ENCODE peak calls at places on chromosomes 16 and 17, in four cellular contexts. T is H9, B is trophoblast cell, N is mesenchymal stem cell. O is an unnamed sample.
A peak's percentile ranks its signal among the peaks of the same experiment; 100 is the strongest.

GRCh38 chr17:49618112-49618611 is 42.5 kb downstream of the NXPH3 start:
- DNase-seq in T (no peak), B (no peak), N (no peak), O (no peak)

GRCh38 chr17:9406046-9406631 is 169.5 kb downstream of the STX8 start:
- DNase-seq in T (no peak), B (no peak), N (peak; percentile 41), O (no peak)

GRCh38 chr16:87499189-87499486 is 6.3 kb upstream of the ZCCHC14 start:
- DNase-seq in T (no peak), B (no peak), N (peak; percentile 59), O (no peak)

GRCh38 chr16:2480948-2481347 is 6.0 kb downstream of the TBC1D24 start:
- DNase-seq in T (no peak), B (no peak), N (no peak), O (no peak)

GRCh38 chr17:28426081-28426519 is 20.1 kb upstream of the SLC46A1 start:
- DNase-seq in T (peak; percentile 83), B (peak; percentile 41), N (peak; percentile 20), O (no peak)

GRCh38 chr16:27330542-27330941 is 16.8 kb downstream of the IL4R start:
- DNase-seq in T (no peak), B (no peak), N (peak; percentile 99), O (no peak)

GRCh38 chr17:77724876-77725615 is 233.5 kb upstream of the TNRC6C start:
- DNase-seq in T (peak; percentile 35), B (no peak), N (no peak), O (no peak)

GRCh38 chr17:78960945-78961344 is 18.8 kb downstream of the LGALS3BP start:
- DNase-seq in T (no peak), B (peak; percentile 79), N (no peak), O (no peak)

GRCh38 chr16:85235988-85236831 is 123.9 kb upstream of the CIBAR2 start:
- DNase-seq in T (no peak), B (no peak), N (peak; percentile 67), O (no peak)

GRCh38 chr17:48048321-48049140 is at the start of gene NFE2L1:
- DNase-seq in T (peak; percentile 95), B (peak; percentile 71), N (peak; percentile 95), O (no peak)

GRCh38 chr17:75267403-75268232 is 3.4 kb downstream of the MIF4GD start:
- DNase-seq in T (peak; percentile 93), B (peak; percentile 58), N (no peak), O (no peak)

GRCh38 chr17:49573510-49574282 is 2.0 kb upstream of the NXPH3 start:
- DNase-seq in T (no peak), B (no peak), N (no peak), O (no peak)

GRCh38 chr17:57948169-57948554 is 7.0 kb downstream of the CUEDC1 start:
- DNase-seq in T (no peak), B (no peak), N (peak; percentile 43), O (no peak)

GRCh38 chr16:47732122-47732805 is 271.1 kb downstream of the PHKB start:
- DNase-seq in T (no peak), B (no peak), N (peak; percentile 85), O (no peak)

GRCh38 chr16:97822-98221 is 19.8 kb downstream of the MPG start:
- DNase-seq in T (no peak), B (peak; percentile 68), N (no peak), O (no peak)

GRCh38 chr17:34703533-34703932 is 124.2 kb downstream of the TMEM132E start:
- DNase-seq in T (peak; percentile 76), B (peak; percentile 66), N (peak; percentile 3), O (peak; percentile 86)

GRCh38 chr16:86222965-86223551 is 287.3 kb upstream of the FOXF1 start:
- DNase-seq in T (no peak), B (no peak), N (peak; percentile 97), O (no peak)

GRCh38 chr16:88347656-88348376 is 34.9 kb upstream of the ZNF469 start:
- DNase-seq in T (no peak), B (no peak), N (no peak), O (no peak)

GRCh38 chr17:80983545-80983944 is 8.1 kb upstream of the CHMP6 start:
- DNase-seq in T (no peak), B (no peak), N (no peak), O (no peak)

GRCh38 chr16:11067266-11067665 is 122.9 kb downstream of the CLEC16A start:
- DNase-seq in T (no peak), B (no peak), N (no peak), O (no peak)

GRCh38 chr17:80663783-80664206 is 119.2 kb downstream of the RPTOR start:
- DNase-seq in T (no peak), B (no peak), N (peak; percentile 91), O (no peak)

GRCh38 chr17:68840073-68840472 is 115.1 kb downstream of the ABCA8 start:
- DNase-seq in T (no peak), B (no peak), N (no peak), O (no peak)

GRCh38 chr17:40355804-40356758 is 8.5 kb downstream of the GJD3 start:
- DNase-seq in T (no peak), B (no peak), N (no peak), O (no peak)

GRCh38 chr17:55722742-55723487 is at the start of gene TMEM100:
- DNase-seq in T (no peak), B (peak; percentile 12), N (peak; percentile 93), O (no peak)

GRCh38 chr16:13077816-13078215 is 176.4 kb downstream of the SHISA9 start:
- DNase-seq in T (no peak), B (no peak), N (no peak), O (no peak)

GRCh38 chr16:64771273-64771672 is 350.6 kb downstream of the CDH11 start:
- DNase-seq in T (no peak), B (no peak), N (no peak), O (no peak)

GRCh38 chr16:3857189-3858013 is 23.1 kb downstream of the CREBBP start:
- DNase-seq in T (no peak), B (peak; percentile 60), N (peak; percentile 88), O (no peak)

GRCh38 chr16:12906271-12906670 is 4.9 kb downstream of the SHISA9 start:
- DNase-seq in T (no peak), B (no peak), N (no peak), O (no peak)

GRCh38 chr17:56593741-56594527 is 435 bp downstream of the NOG start:
- DNase-seq in T (peak; percentile 79), B (peak; percentile 74), N (peak; percentile 83), O (no peak)

GRCh38 chr17:82204831-82205719 is 7.6 kb downstream of the CCDC57 start:
- DNase-seq in T (no peak), B (peak; percentile 65), N (peak; percentile 84), O (no peak)

GRCh38 chr17:21525464-21526130 is 149.4 kb downstream of the KCNJ12 start:
- DNase-seq in T (no peak), B (no peak), N (no peak), O (no peak)

GRCh38 chr16:83878838-83879237 is 20.1 kb upstream of the MLYCD start:
- DNase-seq in T (no peak), B (peak; percentile 72), N (peak; percentile 67), O (no peak)

GRCh38 chr16:67248401-67249177 is at the start of gene SLC9A5:
- DNase-seq in T (peak; percentile 61), B (peak; percentile 5), N (peak; percentile 41), O (no peak)

GRCh38 chr17:10121971-10122707 is 76.3 kb downstream of the GAS7 start:
- DNase-seq in T (no peak), B (no peak), N (no peak), O (no peak)

GRCh38 chr17:82859431-82860403 is 19.9 kb upstream of the ZNF750 start:
- DNase-seq in T (no peak), B (peak; percentile 82), N (peak; percentile 86), O (no peak)

GRCh38 chr17:82351713-82352488 is 7.1 kb upstream of the TEX19 start:
- DNase-seq in T (peak; percentile 96), B (peak; percentile 95), N (peak; percentile 86), O (peak; percentile 93)

GRCh38 chr17:17140590-17140980 is 65.5 kb downstream of the PLD6 start:
- DNase-seq in T (no peak), B (no peak), N (peak; percentile 75), O (no peak)

GRCh38 chr16:69930117-69930776 is 20.9 kb upstream of the CLEC18A start:
- DNase-seq in T (peak; percentile 79), B (peak; percentile 87), N (peak; percentile 66), O (peak; percentile 65)

GRCh38 chr17:31130286-31131224 is 35.8 kb downstream of the NF1 start:
- DNase-seq in T (peak; percentile 41), B (no peak), N (no peak), O (no peak)

GRCh38 chr17:32927201-32927723 is 691 bp upstream of the TMEM98 start:
- DNase-seq in T (no peak), B (no peak), N (peak; percentile 42), O (no peak)

GRCh38 chr17:19487009-19487600 is 46.5 kb upstream of the SLC47A1 start:
- DNase-seq in T (no peak), B (no peak), N (no peak), O (no peak)
- H2BK12ac ChIP-seq in T (no peak overlapping the region), B (peak overlapping the region; percentile 21), N (no peak overlapping the region), O (no peak overlapping the region)

GRCh38 chr17:44066204-44066930 is at the start of gene LSM12:
- DNase-seq in T (peak; percentile 95), B (peak; percentile 96), N (peak; percentile 91), O (peak; percentile 90)

GRCh38 chr17:44063704-44064639 is 2.5 kb downstream of the LSM12 start:
- DNase-seq in T (no peak), B (no peak), N (no peak), O (no peak)

GRCh38 chr17:44067547-44067945 is 1.1 kb upstream of the LSM12 start:
- DNase-seq in T (no peak), B (no peak), N (no peak), O (no peak)

GRCh38 chr17:44062871-44063270 is 3.6 kb downstream of the LSM12 start:
- DNase-seq in T (no peak), B (no peak), N (no peak), O (no peak)

DNA sequence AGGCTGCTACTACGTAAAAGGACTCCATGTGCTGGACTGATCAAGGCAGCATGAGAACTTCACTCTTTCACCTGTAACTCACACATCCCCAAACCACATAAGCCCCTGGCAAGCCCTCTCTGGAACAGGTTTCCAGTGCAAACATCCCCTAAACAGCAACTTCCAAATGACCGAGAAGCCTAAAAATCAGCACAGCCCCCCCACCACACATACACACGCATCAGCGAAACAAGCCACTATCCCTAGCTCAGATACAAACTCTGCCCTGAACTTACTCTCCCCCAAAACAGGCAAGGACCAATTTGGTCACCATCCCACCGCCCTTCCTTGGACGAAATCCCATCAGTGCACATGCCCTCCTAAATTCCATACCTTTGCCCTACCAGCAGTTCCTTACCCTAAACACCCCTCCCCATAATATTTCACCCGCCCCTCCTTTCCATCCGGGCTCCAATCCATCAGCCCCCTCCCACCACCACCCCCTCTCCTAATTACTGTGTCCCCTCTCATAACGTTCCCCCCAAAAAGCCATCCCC is 735 bp downstream of the LSM12 start:
- DNase-seq in T (no peak), B (peak; percentile 25), N (peak; percentile 50), O (no peak)
- H4K8ac ChIP-seq in T (no peak overlapping the region), B (peak overlapping the region; percentile 85), N (peak overlapping the region; percentile 29), O (no peak overlapping the region)

GRCh38 chr17:1627219-1627986 is 1.2 kb downstream of the SLC43A2 start:
- DNase-seq in T (peak; percentile 60), B (peak; percentile 10), N (no peak), O (no peak)
- H2AFZ ChIP-seq in T (no peak overlapping the region), B (peak overlapping the region; percentile 50), N (peak overlapping the region; percentile 30), O (peak overlapping the region; percentile 89)

GRCh38 chr17:76473541-76473985 is 6.2 kb downstream of the AANAT start:
- DNase-seq in T (peak; percentile 89), B (no peak), N (no peak), O (no peak)
- H2BK12ac ChIP-seq in T (no peak overlapping the region), B (no peak overlapping the region), N (no peak overlapping the region), O (peak overlapping the region; percentile 59)

GRCh38 chr17:59611503-59611902 is 8.2 kb upstream of the CLTC start:
- DNase-seq in T (no peak), B (no peak), N (no peak), O (no peak)
- H4K8ac ChIP-seq in T (no peak overlapping the region), B (no peak overlapping the region), N (no peak overlapping the region), O (no peak overlapping the region)

O was measured in neuronal stem cell.